ENCODE peak calls at places on chromosomes 16 and 17, in ten cellular contexts. E is OCI-M1; L is aorta; U is epithelial cell of esophagus; B is GM19239; H is gastrocnemius medialis; Y is stimulated activated CD4-positive, alpha-beta T cell treated with anti-CD3 and anti-CD28 coated beads, Interleukin-1b, Interleukin-23, amount 100 ng/mL, for 1 hour; J is HT1080; Q is stimulated activated CD8-positive, alpha-beta memory T cell treated with anti-CD3 and anti-CD28 coated beads, Interleukin-7, amount 100 ng/mL, for 1 hour; A is GM23248. O is an unnamed sample.

GRCh38 chr17:59365383-59365981 is 34.0 kb downstream of the YPEL2 start:
- DNase-seq in Y (no peak), H (no peak), L (no peak), U (no peak), Q (no peak), J (no peak), B (no peak), E (peak), A (no peak), O (no peak)

GRCh38 chr17:31320791-31321190 is 631 bp downstream of the EVI2A start:
- DNase-seq in J (peak), A (peak), L (no peak), H (no peak), B (no peak), Y (no peak), U (no peak), E (peak), Q (no peak), O (no peak)

GRCh38 chr16:78235168-78235800 is 135.8 kb downstream of the WWOX start:
- DNase-seq in B (peak), A (peak), L (peak), Q (peak), Y (peak), J (peak), E (peak), H (no peak), U (peak), O (no peak)

GRCh38 chr16:70495425-70496182 is 27.8 kb downstream of the COG4 start:
- DNase-seq in J (no peak), A (no peak), B (no peak), Y (no peak), L (no peak), U (no peak), E (no peak), H (no peak), Q (no peak), O (no peak)

GRCh38 chr17:50465635-50466034 is 3.0 kb downstream of the CHAD start:
- DNase-seq in B (no peak), A (no peak), H (no peak), E (no peak), Q (no peak), J (no peak), L (peak), U (no peak), Y (no peak), O (no peak)

GRCh38 chr17:28112199-28112995 is 69.9 kb downstream of the NLK start:
- DNase-seq in B (no peak), E (peak), Q (no peak), J (no peak), Y (no peak), L (no peak), A (peak), U (peak), H (no peak), O (no peak)

GRCh38 chr17:61335105-61335844 is 64.4 kb upstream of the TBX2 start:
- DNase-seq in Q (no peak), B (no peak), E (no peak), J (no peak), L (no peak), A (peak), Y (no peak), H (no peak), U (no peak), O (no peak)

GRCh38 chr17:6365187-6365943 is 69.6 kb downstream of the AIPL1 start:
- DNase-seq in U (peak), Q (no peak), H (no peak), A (peak), E (no peak), B (no peak), J (peak), L (no peak), Y (no peak), O (no peak)

GRCh38 chr16:83852774-83853173 is 45.0 kb downstream of the HSBP1 start:
- DNase-seq in Q (no peak), B (no peak), J (no peak), Y (no peak), A (no peak), L (no peak), E (no peak), H (no peak), U (no peak), O (no peak)

GRCh38 chr17:31494259-31495048 is 103.0 kb downstream of the RAB11FIP4 start:
- DNase-seq in U (peak), L (no peak), H (no peak), Q (peak), E (no peak), Y (peak), J (no peak), A (no peak), B (peak), O (no peak)

O was measured in Right ventricle myocardium inferior.